ENCODE peak calls at places on chromosome 21, in four cellular contexts. Q is pancreas, H is lung, B is testis. M is an unnamed sample. For H3K4me1, the result is how much of the 10 kb centered on the place peaks cover.

GRCh38 chr21:38814126-38815059 is 8.7 kb downstream of the ETS2 start:
- DNase-seq in Q (no peak), H (no peak), B (no peak), M (no peak)

GRCh38 chr21:37863842-37864241 is 52.4 kb downstream of the KCNJ6 start:
- DNase-seq in Q (no peak), H (no peak), B (no peak), M (no peak)

GRCh38 chr21:45508607-45509565 is 33.4 kb downstream of the SLC19A1 start:
- DNase-seq in Q (peak), H (no peak), B (no peak), M (no peak)

GRCh38 chr21:44999972-45000636 is 60.3 kb downstream of the SLX9 start:
- DNase-seq in Q (peak), H (no peak), B (no peak), M (no peak)

GRCh38 chr21:46553993-46554392 is 50.9 kb downstream of the S100B start:
- DNase-seq in Q (no peak), H (no peak), B (no peak), M (no peak)

GRCh38 chr21:18545908-18546307 is 142.3 kb upstream of the TMPRSS15 start:
- DNase-seq in Q (no peak), H (no peak), B (no peak), M (no peak)

GRCh38 chr21:32562915-32563314 is 22.4 kb downstream of the TCP10L start:
- DNase-seq in Q (no peak), H (no peak), B (no peak), M (no peak)

GRCh38 chr21:39802226-39802625 is 57.2 kb downstream of the IGSF5 start:
- DNase-seq in Q (no peak), H (no peak), B (no peak), M (no peak)

GRCh38 chr21:32140212-32141008 is 138.4 kb downstream of the MIS18A start:
- DNase-seq in Q (no peak), H (no peak), B (no peak), M (no peak)

GRCh38 chr21:37208741-37209225 is 58.4 kb downstream of the VPS26C start:
- DNase-seq in Q (no peak), H (no peak), B (no peak), M (no peak)

GRCh38 chr21:38639782-38640750 is 141.8 kb upstream of the ERG start:
- DNase-seq in Q (no peak), H (no peak), B (no peak), M (no peak)

DNA sequence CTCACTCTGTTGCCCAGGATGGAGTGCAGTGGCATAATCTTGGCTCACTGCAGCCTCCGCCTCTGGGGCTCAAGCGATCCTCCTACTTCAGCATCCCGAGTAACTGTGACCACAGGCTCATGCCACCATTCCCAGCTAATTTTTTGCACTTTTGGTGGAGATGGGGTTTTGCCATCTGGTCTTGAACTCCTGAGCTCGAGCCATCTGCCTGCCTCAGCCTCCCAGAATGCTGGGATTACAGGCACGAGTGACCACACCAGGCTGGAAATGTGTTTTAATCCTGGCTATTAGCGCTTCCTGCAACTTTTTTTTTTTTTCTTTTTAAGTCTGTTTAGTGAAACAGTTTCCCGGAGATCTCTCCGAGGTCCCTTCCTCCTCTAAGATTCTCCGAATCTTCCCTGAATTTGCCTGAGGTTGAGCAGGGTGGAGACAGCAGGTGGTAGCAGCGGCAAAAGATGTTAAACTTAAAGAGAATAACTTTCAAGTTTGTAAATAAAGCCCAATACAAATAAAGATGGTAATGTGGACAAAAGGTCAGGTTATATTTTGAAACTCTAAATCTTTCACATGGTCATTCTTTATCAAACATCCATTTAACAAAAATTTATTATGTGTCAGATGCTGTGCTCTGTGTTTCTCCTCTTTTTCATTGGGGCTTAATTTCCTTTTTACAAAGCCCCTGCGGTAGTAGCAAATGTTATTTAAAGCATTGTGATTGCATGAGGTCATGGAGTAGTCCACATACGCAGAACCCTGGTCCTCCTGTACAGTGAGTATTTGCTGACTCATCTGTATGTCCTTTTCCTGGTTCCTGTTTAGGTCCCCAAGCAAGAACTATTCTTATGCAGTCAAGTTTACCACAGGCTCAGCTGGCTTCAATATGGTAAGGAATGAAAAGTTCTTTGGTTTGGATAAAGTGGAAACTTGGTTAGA is 119.1 kb downstream of the ITSN1 start:
- DNase-seq in Q (no peak), H (no peak), B (no peak), M (peak)
- H3K27ac ChIP-seq in Q (no peak), H (no peak), B (peak), M (peak)

DNA sequence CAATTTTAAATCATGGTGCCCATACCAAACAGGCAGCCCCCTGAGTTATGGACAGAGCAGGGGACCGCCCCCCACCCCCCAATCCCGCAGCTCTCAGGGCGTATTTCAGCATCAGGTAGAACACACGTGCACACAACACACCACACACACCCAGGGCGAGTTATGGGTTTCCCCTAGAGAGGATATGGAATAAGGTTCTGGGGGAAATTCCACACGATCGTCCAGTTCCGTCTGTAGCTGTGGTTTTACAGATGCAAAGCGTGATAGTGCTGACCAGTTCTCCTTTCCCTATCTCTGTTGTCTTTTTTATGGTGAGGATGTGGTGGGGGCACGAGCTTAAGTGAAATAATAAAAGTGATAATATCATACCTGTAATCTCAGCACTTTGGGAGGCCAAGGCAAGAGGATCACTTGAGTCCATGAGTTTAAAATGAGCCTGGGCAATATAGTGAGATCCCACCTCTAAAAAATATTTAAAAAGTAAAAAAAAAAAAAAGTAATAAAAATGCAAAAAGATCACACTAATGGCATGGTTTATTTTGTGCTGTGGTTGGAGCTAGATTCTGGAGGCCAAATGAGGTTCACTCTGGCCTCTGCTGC is 25.1 kb downstream of the C2CD2 start:
- DNase-seq in Q (no peak), H (no peak), B (no peak), M (no peak)
- H3K4me1 ChIP-seq in Q (under half), H (under half), B (under half), M (under half)

DNA sequence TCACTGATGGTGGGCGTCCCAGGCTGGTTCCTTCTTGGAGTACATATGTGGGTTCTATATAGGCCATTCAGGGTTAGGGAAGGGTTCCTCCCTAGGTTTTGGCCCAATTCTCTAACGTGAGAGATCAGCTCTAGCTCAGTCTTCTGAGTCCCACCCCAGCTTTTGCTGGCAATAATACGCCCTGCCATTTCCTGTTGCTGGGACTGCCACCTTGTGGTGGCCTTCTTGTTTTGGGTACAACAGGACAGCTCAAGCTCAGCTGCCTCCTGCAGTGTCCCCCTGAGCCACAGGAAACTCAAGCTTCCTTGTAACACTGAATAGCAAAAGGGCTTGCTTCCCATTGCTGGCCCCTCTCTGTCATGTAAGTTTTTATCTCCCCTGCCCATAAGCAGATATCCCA is 77.8 kb downstream of the BACH1 start:
- DNase-seq in Q (peak), H (peak), B (peak), M (peak)
- TF ChIP-seq CTCF in Q (no peak), H (peak), B (no peak), M (peak)

DNA sequence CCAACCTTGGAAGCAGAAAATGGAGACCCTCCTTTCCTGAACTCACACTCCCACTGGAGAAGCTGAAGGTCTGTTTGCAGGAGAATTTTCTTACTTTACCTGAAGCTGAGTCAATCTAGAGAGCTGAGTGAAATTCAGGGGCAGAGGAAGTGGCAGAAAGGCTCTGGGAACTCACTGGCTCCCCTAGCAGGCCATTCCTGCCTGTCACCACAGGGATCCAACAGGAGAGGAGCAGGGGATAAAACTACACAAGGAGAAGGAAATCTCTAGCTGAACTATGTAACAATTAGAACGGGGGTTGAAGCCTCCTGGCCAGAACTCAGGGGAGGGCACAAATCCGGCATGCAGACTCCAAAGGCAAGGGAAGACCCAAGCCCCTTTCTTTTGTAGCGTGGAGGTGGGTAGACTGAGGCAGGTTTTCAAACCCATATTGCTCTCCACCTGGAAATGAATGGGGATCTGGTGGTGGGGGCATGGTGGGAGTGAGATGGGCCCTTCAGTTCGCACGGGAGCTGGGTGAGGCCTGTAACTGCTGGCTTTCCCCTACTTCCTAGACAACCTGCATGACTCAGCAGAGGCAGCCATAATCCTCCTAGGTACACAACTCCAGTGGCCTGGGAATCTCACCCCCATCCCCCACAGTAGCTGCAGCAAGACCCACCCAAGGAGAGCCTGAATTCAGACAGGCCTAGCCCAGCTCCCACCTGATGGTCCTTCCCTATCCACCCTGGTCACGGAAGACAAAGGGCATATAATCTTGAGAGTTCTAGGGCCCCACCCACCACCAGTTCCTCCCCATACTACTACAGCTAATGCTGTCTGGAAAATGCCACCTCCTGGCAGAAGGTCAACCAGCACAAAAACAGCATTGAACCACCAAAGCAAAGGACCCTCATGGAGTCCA is 158.1 kb downstream of the LTN1 start:
- DNase-seq in Q (no peak), H (no peak), B (no peak), M (no peak)
- H3K27ac ChIP-seq in Q (no peak), H (no peak), B (no peak), M (no peak)

M was measured in cardiac muscle cell.